ENCODE peak calls at places on chromosome 10, in four cellular contexts. One of them, this sample, is unnamed.

GRCh38 chr10:17981766-17982380 is 30.2 kb downstream of the SLC39A12 start:
- DNase-seq in suprapubic skin: no peak
- DNase-seq in HepG2: no peak
- DNase-seq in SK-N-SH: no peak
- DNase-seq in this sample: no peak

GRCh38 chr10:83555264-83555663 is 584.0 kb upstream of the GHITM start:
- DNase-seq in suprapubic skin: no peak
- DNase-seq in HepG2: no peak
- DNase-seq in SK-N-SH: no peak
- DNase-seq in this sample: no peak

GRCh38 chr10:2714597-2714996 is 352.8 kb upstream of the PFKP start:
- DNase-seq in suprapubic skin: no peak
- DNase-seq in HepG2: no peak
- DNase-seq in SK-N-SH: no peak
- DNase-seq in this sample: no peak

GRCh38 chr10:36788152-36788551 is 337.2 kb upstream of the ANKRD30A start:
- DNase-seq in suprapubic skin: no peak
- DNase-seq in HepG2: no peak
- DNase-seq in SK-N-SH: no peak
- DNase-seq in this sample: no peak

GRCh38 chr10:44619975-44620374 is 235.1 kb upstream of the CXCL12 start:
- DNase-seq in suprapubic skin: no peak
- DNase-seq in HepG2: no peak
- DNase-seq in SK-N-SH: no peak
- DNase-seq in this sample: no peak

GRCh38 chr10:51706225-51706624 is 6.8 kb upstream of the CSTF2T start:
- DNase-seq in suprapubic skin: peak; percentile 85
- DNase-seq in HepG2: no peak
- DNase-seq in SK-N-SH: no peak
- DNase-seq in this sample: no peak

GRCh38 chr10:88149906-88150305 is 286.5 kb downstream of the PTEN start:
- DNase-seq in suprapubic skin: no peak
- DNase-seq in HepG2: no peak
- DNase-seq in SK-N-SH: no peak
- DNase-seq in this sample: no peak

GRCh38 chr10:113059001-113059780 is 109.1 kb downstream of the TCF7L2 start:
- DNase-seq in suprapubic skin: no peak
- DNase-seq in HepG2: peak; percentile 76
- DNase-seq in SK-N-SH: peak; percentile 29
- DNase-seq in this sample: no peak

GRCh38 chr10:101189461-101190401 is 39.5 kb downstream of the LBX1 start:
- DNase-seq in suprapubic skin: no peak
- DNase-seq in HepG2: no peak
- DNase-seq in SK-N-SH: no peak
- DNase-seq in this sample: no peak

GRCh38 chr10:58322072-58322834 is 12.6 kb upstream of the UBE2D1 start:
- DNase-seq in suprapubic skin: no peak
- DNase-seq in HepG2: peak; percentile 80
- DNase-seq in SK-N-SH: no peak
- DNase-seq in this sample: no peak

GRCh38 chr10:86821600-86821999 is 65.2 kb downstream of the BMPR1A start:
- DNase-seq in suprapubic skin: no peak
- DNase-seq in HepG2: no peak
- DNase-seq in SK-N-SH: no peak
- DNase-seq in this sample: no peak

GRCh38 chr10:70549962-70550845 is 52.3 kb downstream of the PRF1 start:
- DNase-seq in suprapubic skin: no peak
- DNase-seq in HepG2: peak; percentile 44
- DNase-seq in SK-N-SH: peak; percentile 88
- DNase-seq in this sample: peak; percentile 95

GRCh38 chr10:66398653-66399052 is 527.2 kb upstream of the LRRTM3 start:
- DNase-seq in suprapubic skin: no peak
- DNase-seq in HepG2: no peak
- DNase-seq in SK-N-SH: no peak
- DNase-seq in this sample: no peak

GRCh38 chr10:67788028-67788886 is 49.7 kb downstream of the DNAJC12 start:
- DNase-seq in suprapubic skin: no peak
- DNase-seq in HepG2: peak; percentile 42
- DNase-seq in SK-N-SH: peak; percentile 37
- DNase-seq in this sample: no peak

GRCh38 chr10:59839576-59839975 is 66.8 kb downstream of the CCDC6 start:
- DNase-seq in suprapubic skin: no peak
- DNase-seq in HepG2: no peak
- DNase-seq in SK-N-SH: no peak
- DNase-seq in this sample: no peak

GRCh38 chr10:44991571-44991970 is 9.2 kb upstream of the ZNF22 start:
- DNase-seq in suprapubic skin: no peak
- DNase-seq in HepG2: no peak
- DNase-seq in SK-N-SH: no peak
- DNase-seq in this sample: no peak

GRCh38 chr10:103454026-103454425 is 1.9 kb upstream of the CALHM2 start:
- DNase-seq in suprapubic skin: no peak
- DNase-seq in HepG2: no peak
- DNase-seq in SK-N-SH: no peak
- DNase-seq in this sample: no peak

GRCh38 chr10:78531088-78531487 is 497.4 kb downstream of the RPS24 start:
- DNase-seq in suprapubic skin: peak; percentile 24
- DNase-seq in HepG2: no peak
- DNase-seq in SK-N-SH: no peak
- DNase-seq in this sample: no peak

DNA sequence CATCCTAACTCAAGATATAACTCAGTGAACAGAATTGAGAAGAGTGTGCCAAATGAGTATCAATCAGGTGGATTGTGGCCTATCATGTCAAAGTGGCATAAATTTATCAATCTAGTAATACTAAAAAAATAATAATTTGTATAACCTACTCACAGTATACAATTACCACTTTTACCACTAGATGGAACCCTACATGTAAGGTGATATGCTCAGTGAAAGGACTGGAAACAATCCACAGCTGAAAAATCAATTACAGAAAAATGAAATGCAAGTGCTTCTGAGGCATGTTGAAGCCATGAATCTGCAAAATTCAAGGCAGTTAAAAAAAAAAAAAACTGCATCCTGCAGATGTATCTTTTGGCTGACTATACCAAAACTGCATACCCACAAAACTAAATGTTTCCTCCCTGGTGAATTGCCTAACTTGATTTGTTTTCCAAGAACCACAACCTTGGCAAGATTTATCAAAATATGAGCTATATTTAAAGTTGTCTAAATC is 13.9 kb downstream of the ARHGAP19 start:
- DNase-seq in suprapubic skin: no peak
- DNase-seq in HepG2: peak; percentile 67
- DNase-seq in SK-N-SH: peak; percentile 61
- DNase-seq in this sample: no peak
- TF ChIP-seq EP300 in suprapubic skin: no peak
- TF ChIP-seq EP300 in HepG2: no peak
- TF ChIP-seq EP300 in SK-N-SH: no peak
- TF ChIP-seq EP300 in this sample: no peak

GRCh38 chr10:124415210-124415609 is 3.5 kb downstream of the OAT start:
- DNase-seq in suprapubic skin: no peak
- DNase-seq in HepG2: no peak
- DNase-seq in SK-N-SH: no peak
- DNase-seq in this sample: no peak
- TF ChIP-seq POLR2AphosphoS5 in suprapubic skin: no peak
- TF ChIP-seq POLR2AphosphoS5 in HepG2: no peak
- TF ChIP-seq POLR2AphosphoS5 in SK-N-SH: no peak
- TF ChIP-seq POLR2AphosphoS5 in this sample: no peak

DNA sequence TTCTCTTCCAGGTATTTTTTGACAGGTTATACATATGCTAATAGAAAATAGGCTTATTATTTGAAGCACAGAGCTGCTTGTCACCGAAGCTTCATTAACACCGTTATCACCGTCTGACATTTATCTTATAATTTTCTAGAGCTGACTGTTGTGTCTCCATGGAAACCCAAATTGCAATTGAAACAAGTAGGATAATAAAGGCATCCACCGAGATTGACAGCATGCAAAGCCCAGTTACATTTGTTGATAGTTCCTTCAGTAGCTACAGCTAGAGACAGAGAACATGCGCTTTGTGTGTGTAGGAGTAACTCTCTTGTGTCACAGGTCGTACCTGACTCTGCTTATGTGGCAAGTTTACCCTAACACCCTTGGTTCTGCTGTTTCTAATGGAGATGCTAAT is 135.6 kb downstream of the CELF2 start:
- DNase-seq in suprapubic skin: no peak
- DNase-seq in HepG2: no peak
- DNase-seq in SK-N-SH: no peak
- DNase-seq in this sample: no peak
- TF ChIP-seq EP300 in suprapubic skin: no peak
- TF ChIP-seq EP300 in HepG2: no peak
- TF ChIP-seq EP300 in SK-N-SH: no peak
- TF ChIP-seq EP300 in this sample: no peak

GRCh38 chr10:68973975-68974374 is 14.6 kb upstream of the KIFBP start:
- DNase-seq in suprapubic skin: no peak
- DNase-seq in HepG2: no peak
- DNase-seq in SK-N-SH: no peak
- DNase-seq in this sample: peak; percentile 55
- TF ChIP-seq POLR2AphosphoS5 in suprapubic skin: no peak
- TF ChIP-seq POLR2AphosphoS5 in HepG2: no peak
- TF ChIP-seq POLR2AphosphoS5 in SK-N-SH: no peak
- TF ChIP-seq POLR2AphosphoS5 in this sample: no peak

DNA sequence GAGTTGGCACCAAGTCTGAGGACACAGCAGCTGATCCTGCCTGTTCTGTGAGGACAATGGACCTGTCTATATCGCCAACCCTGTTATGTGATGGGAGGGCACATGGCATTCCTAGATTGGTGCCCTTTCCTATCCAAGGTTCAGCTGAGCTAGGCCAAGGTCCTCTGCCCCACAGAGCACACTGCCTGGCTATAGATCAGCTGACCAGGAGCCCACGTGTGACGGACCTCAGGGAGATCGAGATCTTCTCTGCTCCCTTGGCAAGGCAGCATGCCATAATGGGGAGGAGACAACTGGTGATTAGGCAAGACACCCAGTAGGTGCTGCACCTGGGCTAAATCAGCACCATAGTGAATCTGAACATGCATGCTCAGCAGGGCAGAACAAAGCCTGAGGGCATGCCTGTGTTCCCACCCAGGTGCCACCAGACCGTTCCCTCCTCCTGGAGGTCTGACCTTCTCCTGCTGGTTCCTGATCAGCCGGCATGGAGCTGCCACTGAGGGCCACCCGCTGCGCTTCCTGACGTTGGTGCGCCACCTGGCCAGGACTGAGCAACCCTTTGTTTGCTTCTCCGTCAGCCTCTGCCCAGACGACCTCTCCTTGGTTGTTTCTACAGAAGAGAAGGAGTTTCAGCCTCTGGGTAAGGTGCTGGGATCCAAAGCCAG is 93.7 kb downstream of the WDFY4 start:
- DNase-seq in suprapubic skin: no peak
- DNase-seq in HepG2: no peak
- DNase-seq in SK-N-SH: no peak
- DNase-seq in this sample: peak; percentile 62
- TF ChIP-seq EP300 in suprapubic skin: no peak
- TF ChIP-seq EP300 in HepG2: no peak
- TF ChIP-seq EP300 in SK-N-SH: no peak
- TF ChIP-seq EP300 in this sample: no peak

DNA sequence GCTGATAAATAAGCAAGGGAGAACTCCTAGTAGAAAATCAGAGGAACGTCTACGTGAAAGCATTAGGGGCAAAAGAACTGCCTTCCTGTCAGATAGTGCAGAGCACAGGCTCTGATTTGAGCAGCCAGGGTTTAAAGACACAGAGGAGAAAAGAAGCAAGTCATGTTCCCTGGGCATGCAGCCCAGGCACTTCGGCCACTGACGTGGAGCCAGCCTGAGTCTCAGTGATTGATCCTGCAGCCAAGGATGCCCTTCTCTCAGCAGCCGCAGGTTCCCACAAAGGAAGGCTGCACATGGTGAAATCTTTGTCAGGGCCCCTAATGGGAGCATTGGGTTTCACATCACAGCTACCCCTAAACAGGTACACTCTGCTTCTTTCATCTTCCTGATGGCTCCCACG is 161.7 kb upstream of the HPS1 start:
- DNase-seq in suprapubic skin: no peak
- DNase-seq in HepG2: no peak
- DNase-seq in SK-N-SH: no peak
- DNase-seq in this sample: no peak
- TF ChIP-seq POLR2AphosphoS5 in suprapubic skin: no peak
- TF ChIP-seq POLR2AphosphoS5 in HepG2: no peak
- TF ChIP-seq POLR2AphosphoS5 in SK-N-SH: no peak
- TF ChIP-seq POLR2AphosphoS5 in this sample: no peak

GRCh38 chr10:126041804-126042231 is 145.5 kb downstream of the FANK1 start:
- DNase-seq in suprapubic skin: peak; percentile 87
- DNase-seq in HepG2: peak; percentile 37
- DNase-seq in SK-N-SH: peak; percentile 84
- DNase-seq in this sample: peak; percentile 94
- TF ChIP-seq EP300 in suprapubic skin: no peak
- TF ChIP-seq EP300 in HepG2: no peak
- TF ChIP-seq EP300 in SK-N-SH: no peak
- TF ChIP-seq EP300 in this sample: no peak

GRCh38 chr10:72008096-72008933 is 44.1 kb downstream of the CHST3 start:
- DNase-seq in suprapubic skin: no peak
- DNase-seq in HepG2: peak; percentile 54
- DNase-seq in SK-N-SH: peak; percentile 51
- DNase-seq in this sample: no peak

GRCh38 chr10:72010234-72010992 is 46.2 kb downstream of the CHST3 start:
- DNase-seq in suprapubic skin: no peak
- DNase-seq in HepG2: no peak
- DNase-seq in SK-N-SH: no peak
- DNase-seq in this sample: no peak

GRCh38 chr10:72011016-72011415 is 46.8 kb downstream of the CHST3 start:
- DNase-seq in suprapubic skin: no peak
- DNase-seq in HepG2: no peak
- DNase-seq in SK-N-SH: no peak
- DNase-seq in this sample: no peak

GRCh38 chr10:72009062-72009429 is 44.9 kb downstream of the CHST3 start:
- DNase-seq in suprapubic skin: no peak
- DNase-seq in HepG2: no peak
- DNase-seq in SK-N-SH: no peak
- DNase-seq in this sample: no peak

GRCh38 chr10:72009430-72010081 is 45.4 kb downstream of the CHST3 start:
- DNase-seq in suprapubic skin: peak; percentile 96
- DNase-seq in HepG2: no peak
- DNase-seq in SK-N-SH: peak; percentile 84
- DNase-seq in this sample: peak; percentile 96
- TF ChIP-seq POLR2AphosphoS5 in suprapubic skin: peak; percentile 91
- TF ChIP-seq POLR2AphosphoS5 in HepG2: no peak
- TF ChIP-seq POLR2AphosphoS5 in SK-N-SH: no peak
- TF ChIP-seq POLR2AphosphoS5 in this sample: peak; percentile 87